ENCODE peak calls at places on chromosomes 3 and 15, in nine cellular contexts. G, U, Y, K, D, F, O, C and J are unnamed samples.
A peak's percentile ranks its signal among the peaks of the same experiment; 100 is the strongest.

GRCh38 chr15:75644376-75644775 is 3.3 kb upstream of the SNX33 start:
- DNase-seq in G (no peak), U (no peak), Y (no peak), K (no peak), D (no peak), F (no peak), O (no peak), C (no peak), J (no peak)

GRCh38 chr3:107753494-107753893 is 230.7 kb downstream of the BBX start:
- DNase-seq in G (no peak), U (peak; percentile 55), Y (no peak), K (peak; percentile 10), D (no peak), F (no peak), O (no peak), C (peak; percentile 35), J (peak; percentile 18)

GRCh38 chr15:37015476-37015875 is 84.9 kb downstream of the MEIS2 start:
- DNase-seq in G (no peak), U (no peak), Y (no peak), K (no peak), D (no peak), F (no peak), O (no peak), C (no peak), J (no peak)

GRCh38 chr3:16183601-16184270 is 9.3 kb downstream of the GALNT15 start:
- DNase-seq in G (no peak), U (no peak), Y (peak; percentile 90), K (peak; percentile 93), D (no peak), F (no peak), O (no peak), C (no peak), J (peak; percentile 39)

GRCh38 chr15:94097567-94097966 is 133.8 kb upstream of the MCTP2 start:
- DNase-seq in G (no peak), U (no peak), Y (no peak), K (peak; percentile 39), D (no peak), F (no peak), O (no peak), C (no peak), J (no peak)

GRCh38 chr15:29698030-29698701 is 124.1 kb downstream of the TJP1 start:
- DNase-seq in G (no peak), U (no peak), Y (no peak), K (peak; percentile 87), D (no peak), F (no peak), O (no peak), C (no peak), J (no peak)

GRCh38 chr3:190811775-190812480 is 50.6 kb downstream of the GMNC start:
- DNase-seq in G (no peak), U (peak; percentile 44), Y (no peak), K (peak; percentile 23), D (no peak), F (no peak), O (no peak), C (no peak), J (no peak)

GRCh38 chr3:34998905-34999304 is 640.4 kb upstream of the ARPP21 start:
- DNase-seq in G (no peak), U (no peak), Y (no peak), K (no peak), D (no peak), F (no peak), O (no peak), C (no peak), J (no peak)

GRCh38 chr15:89374116-89375004 is 39.7 kb upstream of the POLG start:
- DNase-seq in G (no peak), U (no peak), Y (no peak), K (no peak), D (no peak), F (no peak), O (no peak), C (no peak), J (no peak)

GRCh38 chr15:89377042-89377841 is 42.6 kb upstream of the POLG start:
- DNase-seq in G (no peak), U (no peak), Y (no peak), K (no peak), D (no peak), F (no peak), O (peak; percentile 54), C (no peak), J (no peak)

GRCh38 chr15:89376441-89376840 is 41.8 kb upstream of the POLG start:
- DNase-seq in G (no peak), U (no peak), Y (no peak), K (no peak), D (no peak), F (no peak), O (no peak), C (no peak), J (no peak)

GRCh38 chr15:89377842-89378698 is 43.4 kb upstream of the POLG start:
- DNase-seq in G (no peak), U (no peak), Y (no peak), K (no peak), D (no peak), F (no peak), O (peak; percentile 71), C (no peak), J (no peak)

DNA sequence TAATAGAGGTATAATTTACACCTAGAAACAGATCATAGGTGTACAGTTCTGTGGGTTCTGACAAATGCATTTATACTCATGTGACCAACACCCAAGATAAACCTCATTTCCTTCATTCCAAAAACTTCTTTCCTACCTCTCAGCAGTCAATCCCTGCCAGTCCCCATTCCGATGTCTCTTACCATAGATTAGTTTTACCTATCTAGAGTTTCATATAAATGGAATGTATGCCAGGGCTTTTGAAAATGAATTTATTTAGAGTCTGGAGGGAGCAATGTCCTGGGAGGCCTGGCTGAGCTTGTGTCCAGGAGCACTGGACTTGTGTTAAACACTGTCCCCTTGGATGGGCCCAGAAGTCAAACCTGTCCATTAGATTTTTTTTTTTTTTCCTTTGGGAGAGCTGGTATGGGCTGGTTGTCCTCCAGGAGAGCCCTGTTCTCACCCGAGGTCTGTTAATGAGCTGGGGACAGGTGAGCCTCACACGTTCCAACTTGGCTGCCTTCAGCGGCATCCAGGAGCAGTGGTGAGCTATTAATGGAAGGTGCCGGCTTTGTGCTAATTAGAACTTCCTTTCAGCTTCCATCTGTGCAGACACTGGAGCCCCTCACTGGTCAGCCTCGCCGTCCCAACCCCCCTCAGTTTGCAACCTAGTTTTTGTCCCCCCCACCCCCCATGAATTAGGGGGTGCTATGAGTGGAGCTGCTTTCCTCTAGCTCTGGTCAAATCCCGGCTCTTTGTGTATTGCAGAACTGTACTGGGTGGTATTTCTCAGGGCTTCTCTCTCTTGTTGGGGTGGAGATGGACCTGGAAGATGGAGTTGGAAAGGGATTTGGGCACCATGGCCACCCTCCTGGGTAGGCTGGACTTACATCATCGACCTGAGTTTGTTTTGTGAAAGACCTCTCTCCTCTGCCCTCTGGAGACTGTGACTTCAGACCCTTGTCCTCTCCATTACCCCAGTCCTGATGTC is 40.8 kb upstream of the POLG start:
- DNase-seq in G (no peak), U (no peak), Y (no peak), K (no peak), D (no peak), F (no peak), O (no peak), C (no peak), J (no peak)
- H3K4me1 ChIP-seq in G (peaks cover 18% of the 10 kb centered on the region), U (peaks cover 7% of the 10 kb centered on the region), Y (peaks cover 40% of the 10 kb centered on the region), K (no peaks in the 10 kb centered on the region), D (peaks cover 18% of the 10 kb centered on the region), F (peaks cover 18% of the 10 kb centered on the region), O (peaks cover 8% of the 10 kb centered on the region), C (peaks cover 25% of the 10 kb centered on the region), J (no peaks in the 10 kb centered on the region)

DNA sequence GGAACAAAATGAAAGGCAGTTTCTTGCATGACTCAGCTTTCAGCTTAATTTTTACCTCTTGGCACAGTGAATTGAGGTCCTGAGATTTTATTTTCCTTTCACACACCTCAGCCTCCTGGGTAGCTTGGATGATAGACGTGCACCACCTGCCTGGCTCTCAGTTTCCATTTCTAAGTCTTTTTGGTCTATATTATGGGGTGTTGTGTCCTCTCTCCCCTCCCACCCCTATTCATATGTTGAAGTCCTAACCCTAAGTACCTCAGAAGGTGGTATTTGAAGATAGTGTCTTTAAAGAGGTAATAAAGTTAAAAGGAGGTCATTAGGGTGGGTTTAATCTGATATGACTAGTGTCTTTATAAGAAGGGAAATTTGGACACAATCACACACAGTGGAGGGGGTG is 85.3 kb downstream of the STRIT1 start:
- DNase-seq in G (no peak), U (no peak), Y (no peak), K (no peak), D (no peak), F (no peak), O (no peak), C (no peak), J (no peak)
- TF ChIP-seq CTCF in G (no peak), U (no peak), Y (no peak), K (no peak), D (no peak), F (no peak), O (no peak), C (no peak), J (no peak)

GRCh38 chr3:128503751-128504532 is 10.9 kb upstream of the GATA2 start:
- DNase-seq in G (no peak), U (no peak), Y (peak; percentile 79), K (no peak), D (no peak), F (no peak), O (no peak), C (no peak), J (no peak)

GRCh38 chr3:128504533-128504915 is 11.5 kb upstream of the GATA2 start:
- DNase-seq in G (no peak), U (no peak), Y (peak; percentile 76), K (no peak), D (no peak), F (no peak), O (no peak), C (no peak), J (no peak)

GRCh38 chr3:128506721-128507120 is 13.7 kb upstream of the GATA2 start:
- DNase-seq in G (no peak), U (no peak), Y (peak; percentile 44), K (no peak), D (no peak), F (no peak), O (no peak), C (no peak), J (no peak)

GRCh38 chr3:128504957-128505730 is 12.1 kb upstream of the GATA2 start:
- DNase-seq in G (no peak), U (no peak), Y (peak; percentile 69), K (no peak), D (no peak), F (no peak), O (no peak), C (no peak), J (no peak)

GRCh38 chr3:128505771-128506170 is 12.8 kb upstream of the GATA2 start:
- DNase-seq in G (no peak), U (no peak), Y (no peak), K (no peak), D (no peak), F (no peak), O (no peak), C (no peak), J (no peak)
- H3K4me1 ChIP-seq in G (no peaks in the 10 kb centered on the region), U (no peaks in the 10 kb centered on the region), Y (no peaks in the 10 kb centered on the region), K (no peaks in the 10 kb centered on the region), D (no peaks in the 10 kb centered on the region), F (no peaks in the 10 kb centered on the region), O (no peaks in the 10 kb centered on the region), C (no peaks in the 10 kb centered on the region), J (no peaks in the 10 kb centered on the region)

DNA sequence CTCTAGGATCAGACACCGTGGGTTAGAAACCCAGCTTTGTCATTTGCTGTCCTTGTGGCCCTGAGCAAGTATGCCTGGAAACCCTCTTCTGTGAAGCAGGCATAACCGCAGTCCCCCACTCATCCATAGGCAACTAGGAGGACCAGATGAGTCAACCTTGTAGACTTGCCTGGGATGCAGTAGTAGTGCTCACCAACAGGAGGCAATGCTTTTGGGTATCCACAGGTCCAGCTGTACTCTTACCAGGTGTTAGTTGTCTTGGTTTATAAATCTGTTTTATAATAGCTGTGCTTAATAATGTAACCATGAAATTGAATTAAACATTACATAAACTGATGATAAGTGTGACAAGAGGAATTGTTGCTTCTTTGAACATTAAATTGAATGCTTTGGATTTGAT is 389.3 kb downstream of the IL20RB start:
- DNase-seq in G (no peak), U (no peak), Y (no peak), K (no peak), D (no peak), F (no peak), O (no peak), C (no peak), J (no peak)
- TF ChIP-seq CTCF in G (no peak), U (no peak), Y (no peak), K (no peak), D (no peak), F (no peak), O (no peak), C (no peak), J (no peak)